ENCODE peak calls at places on chromosomes 12 and 14, in seven cellular contexts. U, P, D, N, X, A and R are unnamed samples.

GRCh38 chr12:120466560-120467315 is 2.8 kb downstream of the SRSF9 start:
- DNase-seq in U (peak), D (peak), A (peak), P (peak), X (no peak), N (no peak), R (peak)

GRCh38 chr12:52445876-52446275 is 6.1 kb downstream of the KRT6B start:
- DNase-seq in U (no peak), D (no peak), X (no peak), N (no peak), A (no peak), P (no peak), R (no peak)

GRCh38 chr12:46373303-46374182 is 970 bp upstream of the SLC38A2 start:
- DNase-seq in P (no peak), N (no peak), A (peak), U (no peak), D (peak), X (no peak), R (peak)

GRCh38 chr12:118052324-118053070 is 8.5 kb downstream of the WSB2 start:
- DNase-seq in U (no peak), P (no peak), D (peak), N (peak), A (no peak), X (peak), R (peak)

GRCh38 chr14:99821519-99822165 is 28.4 kb downstream of the EML1 start:
- DNase-seq in X (no peak), N (peak), P (peak), D (peak), A (no peak), U (no peak), R (peak)

GRCh38 chr12:69108024-69108423 is 131.3 kb upstream of the CPSF6 start:
- DNase-seq in U (no peak), N (no peak), D (no peak), A (no peak), X (no peak), P (peak), R (no peak)

GRCh38 chr12:132428872-132429121 is 61.2 kb upstream of the FBRSL1 start:
- DNase-seq in X (no peak), A (no peak), U (no peak), N (no peak), P (peak), D (no peak), R (no peak)

GRCh38 chr12:113063396-113064350 is 7.1 kb downstream of the DTX1 start:
- DNase-seq in N (no peak), X (no peak), P (no peak), D (no peak), U (no peak), A (no peak), R (no peak)

GRCh38 chr12:133058203-133059125 is 21.2 kb downstream of the ZNF84 start:
- DNase-seq in X (no peak), A (no peak), N (no peak), U (no peak), P (no peak), D (peak), R (no peak)

GRCh38 chr12:89461649-89462612 is 62.7 kb downstream of the GALNT4 start:
- DNase-seq in D (peak), U (no peak), P (peak), X (no peak), A (no peak), N (peak), R (peak)

GRCh38 chr12:87119713-87120112 is 863.5 kb upstream of the MGAT4C start:
- DNase-seq in D (peak), P (no peak), A (no peak), U (no peak), X (no peak), N (no peak), R (no peak)

GRCh38 chr14:77554816-77555599 is 56.4 kb upstream of the ISM2 start:
- DNase-seq in X (no peak), D (no peak), U (no peak), N (no peak), P (no peak), A (no peak), R (no peak)

GRCh38 chr12:87405918-87406317 is 623.3 kb downstream of the C12orf50 start:
- DNase-seq in D (no peak), P (no peak), N (no peak), U (no peak), A (no peak), X (no peak), R (no peak)

GRCh38 chr12:89833337-89834252 is 125.0 kb upstream of the ATP2B1 start:
- DNase-seq in P (no peak), N (no peak), D (no peak), U (no peak), A (no peak), X (no peak), R (no peak)

GRCh38 chr14:42665083-42665482 is 1058.4 kb downstream of the LRFN5 start:
- DNase-seq in N (no peak), A (no peak), U (no peak), D (peak), X (no peak), P (peak), R (peak)

GRCh38 chr14:35944847-35945246 is 118.7 kb downstream of the BRMS1L start:
- DNase-seq in X (no peak), A (no peak), P (peak), D (no peak), U (no peak), N (no peak), R (peak)

GRCh38 chr14:54252072-54252730 is 144.6 kb upstream of the CDKN3 start:
- DNase-seq in P (no peak), A (no peak), U (no peak), D (peak), N (peak), X (no peak), R (peak)

GRCh38 chr12:89544730-89545184 is 18.9 kb upstream of the POC1B start:
- DNase-seq in P (peak), X (no peak), N (no peak), U (no peak), D (peak), A (no peak), R (peak)

GRCh38 chr12:116731801-116732200 is 6.1 kb downstream of the SPRING1 start:
- DNase-seq in N (no peak), U (no peak), A (no peak), P (no peak), X (no peak), D (no peak), R (no peak)

GRCh38 chr14:103155013-103155412 is 31.8 kb downstream of the TNFAIP2 start:
- DNase-seq in X (no peak), N (no peak), A (no peak), P (no peak), U (no peak), D (peak), R (peak)

GRCh38 chr12:23611320-23611719 is 338.1 kb downstream of the SOX5 start:
- DNase-seq in X (no peak), P (peak), D (peak), U (no peak), N (peak), A (no peak), R (no peak)

GRCh38 chr12:124388679-124389536 is 94.0 kb downstream of the RFLNA start:
- DNase-seq in D (peak), P (peak), U (peak), A (peak), N (peak), X (peak), R (peak)

GRCh38 chr14:50403433-50403832 is 6.8 kb upstream of the CDKL1 start:
- DNase-seq in U (no peak), A (no peak), X (no peak), D (peak), N (peak), P (peak), R (no peak)

GRCh38 chr12:84502907-84503787 is 409.5 kb downstream of the SLC6A15 start:
- DNase-seq in X (no peak), U (no peak), P (peak), D (peak), N (peak), A (no peak), R (peak)

GRCh38 chr12:57430117-57430930 is 519 bp downstream of the R3HDM2 start:
- DNase-seq in P (peak), N (no peak), A (no peak), U (peak), D (peak), X (no peak), R (no peak)

GRCh38 chr12:100995201-100995600 is 200.6 kb downstream of the ANO4 start:
- DNase-seq in X (no peak), D (no peak), A (no peak), P (no peak), U (no peak), N (no peak), R (no peak)